ENCODE peak calls at places on chromosomes 5 and 9, in eight cellular contexts. F is amygdala, A is heart right ventricle, K is T-helper 2 cell, X is NCI-H345, Z is cardiac muscle cell, G is posterior cingulate gyrus, I is IMR-90. H is an unnamed sample.

GRCh38 chr5:74916831-74917710 is 50.9 kb upstream of the FAM169A start:
- DNase-seq in F (no peak), A (no peak), K (no peak), X (peak), Z (no peak), G (no peak), I (peak), H (no peak)

GRCh38 chr9:123033864-123034598 is 564 bp downstream of the GPR21 start:
- DNase-seq in F (no peak), A (no peak), K (no peak), X (no peak), Z (no peak), G (peak), I (peak), H (no peak)

GRCh38 chr9:124478014-124478753 is 27.9 kb downstream of the ADGRD2 start:
- DNase-seq in F (no peak), A (no peak), K (no peak), X (peak), Z (peak), G (no peak), I (no peak), H (no peak)

GRCh38 chr5:38048400-38048799 is 208.6 kb upstream of the GDNF start:
- DNase-seq in F (no peak), A (no peak), K (no peak), X (no peak), Z (no peak), G (no peak), I (no peak), H (no peak)

GRCh38 chr9:109793921-109794320 is 13.9 kb downstream of the PALM2AKAP2 start:
- DNase-seq in F (no peak), A (no peak), K (no peak), X (no peak), Z (no peak), G (no peak), I (no peak), H (no peak)

GRCh38 chr9:121499427-121500164 is at the start of gene GGTA1:
- DNase-seq in F (peak), A (peak), K (no peak), X (peak), Z (peak), G (peak), I (peak), H (peak)

GRCh38 chr9:29160763-29161353 is 1587.6 kb upstream of the C9orf72 start:
- DNase-seq in F (no peak), A (no peak), K (no peak), X (no peak), Z (no peak), G (no peak), I (no peak), H (no peak)

GRCh38 chr5:160787247-160787646 is 64.8 kb downstream of the ATP10B start:
- DNase-seq in F (no peak), A (no peak), K (peak), X (peak), Z (peak), G (peak), I (no peak), H (no peak)

GRCh38 chr9:101018391-101018990 is 10.0 kb upstream of the PLPPR1 start:
- DNase-seq in F (no peak), A (no peak), K (no peak), X (peak), Z (no peak), G (no peak), I (no peak), H (no peak)

GRCh38 chr5:44808435-44809214 is at the start of gene MRPS30:
- DNase-seq in F (peak), A (peak), K (peak), X (peak), Z (peak), G (peak), I (peak), H (peak)

GRCh38 chr5:154284433-154284832 is 93.9 kb downstream of the GALNT10 start:
- DNase-seq in F (no peak), A (no peak), K (no peak), X (no peak), Z (no peak), G (no peak), I (no peak), H (no peak)

GRCh38 chr5:156411957-156412356 is 85.0 kb downstream of the SGCD start:
- DNase-seq in F (no peak), A (no peak), K (no peak), X (no peak), Z (no peak), G (no peak), I (no peak), H (no peak)

GRCh38 chr9:2568689-2569088 is 52.9 kb upstream of the VLDLR start:
- DNase-seq in F (no peak), A (no peak), K (no peak), X (no peak), Z (no peak), G (no peak), I (no peak), H (no peak)

GRCh38 chr5:39783756-39784421 is 359.1 kb upstream of the DAB2 start:
- DNase-seq in F (no peak), A (no peak), K (peak), X (no peak), Z (no peak), G (no peak), I (peak), H (no peak)

GRCh38 chr5:22835630-22836029 is 17.5 kb downstream of the CDH12 start:
- DNase-seq in F (no peak), A (no peak), K (no peak), X (peak), Z (no peak), G (no peak), I (no peak), H (no peak)

GRCh38 chr9:109475526-109475925 is 22.6 kb downstream of the PTPN3 start:
- DNase-seq in F (no peak), A (no peak), K (no peak), X (peak), Z (no peak), G (no peak), I (no peak), H (peak)

GRCh38 chr5:15577132-15577531 is 77.2 kb downstream of the FBXL7 start:
- DNase-seq in F (no peak), A (no peak), K (no peak), X (no peak), Z (peak), G (no peak), I (no peak), H (no peak)

GRCh38 chr5:59562756-59563389 is 330.7 kb downstream of the PDE4D start:
- DNase-seq in F (no peak), A (no peak), K (peak), X (no peak), Z (peak), G (no peak), I (peak), H (no peak)

GRCh38 chr5:90866915-90867715 is 308.5 kb downstream of the ADGRV1 start:
- DNase-seq in F (no peak), A (no peak), K (no peak), X (no peak), Z (no peak), G (no peak), I (peak), H (no peak)

GRCh38 chr9:97852001-97852398 is 1.0 kb upstream of the FOXE1 start:
- DNase-seq in F (no peak), A (no peak), K (no peak), X (no peak), Z (no peak), G (no peak), I (no peak), H (no peak)

GRCh38 chr5:164204338-164204946 is 699.0 kb downstream of the MAT2B start:
- DNase-seq in F (no peak), A (no peak), K (no peak), X (no peak), Z (no peak), G (no peak), I (peak), H (no peak)

GRCh38 chr9:123925161-123925560 is 4.8 kb downstream of the DENND1A start:
- DNase-seq in F (no peak), A (no peak), K (no peak), X (no peak), Z (no peak), G (no peak), I (no peak), H (no peak)

GRCh38 chr5:153496835-153497234 is 6.4 kb downstream of the GRIA1 start:
- DNase-seq in F (no peak), A (no peak), K (no peak), X (peak), Z (peak), G (no peak), I (peak), H (no peak)

GRCh38 chr5:21680196-21680595 is 1172.9 kb downstream of the CDH12 start:
- DNase-seq in F (no peak), A (no peak), K (no peak), X (no peak), Z (no peak), G (no peak), I (peak), H (no peak)

GRCh38 chr9:137305060-137305787 is 3.2 kb upstream of the NRARP start:
- DNase-seq in F (peak), A (peak), K (peak), X (peak), Z (peak), G (peak), I (no peak), H (no peak)

GRCh38 chr9:91073811-91074771 is 272.5 kb downstream of the SYK start:
- DNase-seq in F (no peak), A (no peak), K (no peak), X (no peak), Z (no peak), G (no peak), I (no peak), H (peak)

GRCh38 chr9:3863114-3863528 is 337.3 kb upstream of the RFX3 start:
- DNase-seq in F (peak), A (no peak), K (peak), X (no peak), Z (no peak), G (peak), I (peak), H (peak)

GRCh38 chr5:124747770-124748686 is 1.6 kb upstream of the ZNF608 start:
- DNase-seq in F (no peak), A (no peak), K (no peak), X (peak), Z (peak), G (no peak), I (peak), H (no peak)

GRCh38 chr5:140857987-140858240 is 2.2 kb downstream of the PCDHA10 start:
- DNase-seq in F (no peak), A (no peak), K (no peak), X (no peak), Z (no peak), G (no peak), I (no peak), H (no peak)

GRCh38 chr9:70079364-70080103 is 35.9 kb downstream of the MAMDC2 start:
- DNase-seq in F (no peak), A (no peak), K (no peak), X (peak), Z (no peak), G (no peak), I (peak), H (no peak)

GRCh38 chr5:95620870-95621838 is 1.3 kb downstream of the GPR150 start:
- DNase-seq in F (peak), A (peak), K (peak), X (peak), Z (peak), G (peak), I (no peak), H (no peak)

GRCh38 chr5:36414869-36415282 is 113.2 kb upstream of the RANBP3L start:
- DNase-seq in F (no peak), A (no peak), K (peak), X (peak), Z (peak), G (no peak), I (peak), H (no peak)

GRCh38 chr5:96657068-96657467 is 5.1 kb upstream of the CAST start:
- DNase-seq in F (no peak), A (no peak), K (peak), X (no peak), Z (no peak), G (no peak), I (peak), H (peak)

GRCh38 chr5:73596705-73597328 is 29.2 kb upstream of the ARHGEF28 start:
- DNase-seq in F (no peak), A (no peak), K (peak), X (peak), Z (peak), G (no peak), I (peak), H (no peak)

GRCh38 chr9:96395964-96396363 is 12.5 kb upstream of the SLC35D2 start:
- DNase-seq in F (no peak), A (no peak), K (no peak), X (no peak), Z (no peak), G (no peak), I (no peak), H (no peak)

H was measured in right atrium auricular region.